ENCODE peak calls at places on chromosomes 11 and 22, in five cellular contexts. M is fibroblast of lung, C is PC-9, W is keratinocyte, Y is IMR-90. T is an unnamed sample.

GRCh38 chr11:66107600-66108151 is 37.6 kb downstream of the PACS1 start:
- DNase-seq in M (no peak), C (no peak), W (no peak), Y (no peak), T (no peak)

GRCh38 chr11:111001986-111002616 is 243.4 kb upstream of the POU2AF2 start:
- DNase-seq in M (peak), C (no peak), W (peak), Y (peak), T (peak)

GRCh38 chr11:63911876-63912275 is 5.1 kb downstream of the RCOR2 start:
- DNase-seq in M (no peak), C (no peak), W (no peak), Y (no peak), T (peak)

GRCh38 chr11:27201454-27202302 is 161.1 kb downstream of the BBOX1 start:
- DNase-seq in M (peak), C (peak), W (peak), Y (peak), T (no peak)

GRCh38 chr11:128205796-128206195 is 381.6 kb downstream of the ETS1 start:
- DNase-seq in M (no peak), C (no peak), W (peak), Y (no peak), T (no peak)

GRCh38 chr11:13289081-13289480 is 11.5 kb downstream of the BMAL1 start:
- DNase-seq in M (peak), C (no peak), W (no peak), Y (peak), T (peak)

GRCh38 chr11:5596611-5597201 is at the start of gene TRIM6:
- DNase-seq in M (peak), C (peak), W (no peak), Y (peak), T (peak)

GRCh38 chr11:128522063-128522942 is 65.1 kb downstream of the ETS1 start:
- DNase-seq in M (peak), C (peak), W (peak), Y (peak), T (peak)

GRCh38 chr11:96341237-96342130 is 1.5 kb downstream of the MAML2 start:
- DNase-seq in M (peak), C (peak), W (no peak), Y (peak), T (no peak)

GRCh38 chr11:1667906-1668305 is 29.1 kb upstream of the KRTAP5-6 start:
- DNase-seq in M (no peak), C (no peak), W (no peak), Y (no peak), T (peak)

GRCh38 chr11:76916712-76917111 is 56.0 kb downstream of the ACER3 start:
- DNase-seq in M (no peak), C (no peak), W (no peak), Y (no peak), T (no peak)

GRCh38 chr22:29625090-29625825 is 21.8 kb downstream of the NF2 start:
- DNase-seq in M (peak), C (peak), W (no peak), Y (peak), T (no peak)

GRCh38 chr11:130476922-130477491 is 28.6 kb downstream of the ADAMTS15 start:
- DNase-seq in M (no peak), C (no peak), W (no peak), Y (no peak), T (peak)

GRCh38 chr11:13777341-13777985 is 109.0 kb downstream of the FAR1 start:
- DNase-seq in M (no peak), C (no peak), W (no peak), Y (no peak), T (peak)

GRCh38 chr22:44623771-44624510 is 78.1 kb upstream of the PRR5 start:
- DNase-seq in M (peak), C (no peak), W (no peak), Y (peak), T (peak)

GRCh38 chr22:42188808-42189447 is 58.3 kb upstream of the CYP2D6 start:
- DNase-seq in M (no peak), C (peak), W (peak), Y (peak), T (no peak)

GRCh38 chr11:12677131-12677530 is 2.9 kb downstream of the TEAD1 start:
- DNase-seq in M (peak), C (no peak), W (no peak), Y (no peak), T (peak)

GRCh38 chr11:102267602-102268001 is 49.7 kb upstream of the BIRC3 start:
- DNase-seq in M (peak), C (peak), W (no peak), Y (peak), T (peak)

GRCh38 chr11:38751421-38751820 is 2153.4 kb upstream of the RAG2 start:
- DNase-seq in M (no peak), C (no peak), W (no peak), Y (no peak), T (no peak)

GRCh38 chr11:132895340-132895739 is 637.0 kb downstream of the OPCML start:
- DNase-seq in M (peak), C (no peak), W (no peak), Y (peak), T (peak)

GRCh38 chr11:9277176-9277575 is 12.0 kb upstream of the DENND5A start:
- DNase-seq in M (no peak), C (no peak), W (no peak), Y (no peak), T (no peak)

GRCh38 chr11:17642980-17643379 is 76.4 kb upstream of the MYOD1 start:
- DNase-seq in M (no peak), C (no peak), W (no peak), Y (no peak), T (no peak)

GRCh38 chr11:65165847-65166317 is 4.2 kb upstream of the SPDYC start:
- DNase-seq in M (no peak), C (no peak), W (no peak), Y (no peak), T (peak)

GRCh38 chr22:25622011-25622410 is 57.5 kb downstream of the GRK3 start:
- DNase-seq in M (peak), C (no peak), W (no peak), Y (peak), T (no peak)

GRCh38 chr11:11787305-11788066 is 54.3 kb upstream of the USP47 start:
- DNase-seq in M (peak), C (peak), W (no peak), Y (peak), T (peak)

GRCh38 chr11:91397134-91397468 is 827.5 kb upstream of the FAT3 start:
- DNase-seq in M (no peak), C (no peak), W (no peak), Y (no peak), T (no peak)

GRCh38 chr11:68324241-68324640 is 11.8 kb downstream of the LRP5 start:
- DNase-seq in M (no peak), C (no peak), W (no peak), Y (no peak), T (peak)

GRCh38 chr22:38871360-38872171 is 450 bp downstream of the CBX6 start:
- DNase-seq in M (no peak), C (no peak), W (no peak), Y (no peak), T (peak)

GRCh38 chr11:47987781-47988180 is 7.4 kb downstream of the PTPRJ start:
- DNase-seq in M (no peak), C (no peak), W (no peak), Y (no peak), T (peak)

GRCh38 chr11:83521647-83522596 is 235.8 kb upstream of the CCDC90B start:
- DNase-seq in M (peak), C (peak), W (no peak), Y (peak), T (peak)

GRCh38 chr22:20494978-20495860 is at the start of gene KLHL22:
- DNase-seq in M (peak), C (no peak), W (no peak), Y (peak), T (peak)

GRCh38 chr11:32960553-32961164 is 55.0 kb upstream of the DEPDC7 start:
- DNase-seq in M (peak), C (peak), W (peak), Y (peak), T (no peak)

GRCh38 chr11:66221726-66222236 is 46.7 kb upstream of the RAB1B start:
- DNase-seq in M (no peak), C (no peak), W (no peak), Y (peak), T (no peak)

GRCh38 chr11:59069082-59069481 is 17.0 kb upstream of the GLYATL1B start:
- DNase-seq in M (no peak), C (no peak), W (no peak), Y (peak), T (peak)

GRCh38 chr11:30653606-30654005 is 67.5 kb upstream of the MPPED2 start:
- DNase-seq in M (peak), C (no peak), W (no peak), Y (no peak), T (no peak)

GRCh38 chr11:11313426-11313825 is 39.6 kb downstream of the CSNK2A3 start:
- DNase-seq in M (peak), C (no peak), W (peak), Y (peak), T (no peak)

GRCh38 chr11:125942276-125942611 is 3.6 kb upstream of the VSIG10L2 start:
- DNase-seq in M (no peak), C (no peak), W (no peak), Y (no peak), T (no peak)
- TF ChIP-seq CTCF in M (no peak), C (peak), W (no peak), Y (no peak), T (no peak)

GRCh38 chr11:36167073-36167472 is 122.2 kb downstream of the COMMD9 start:
- DNase-seq in M (no peak), C (no peak), W (no peak), Y (no peak), T (no peak)

GRCh38 chr11:36162909-36163434 is 126.3 kb downstream of the COMMD9 start:
- DNase-seq in M (no peak), C (no peak), W (no peak), Y (no peak), T (no peak)

GRCh38 chr11:36164522-36165250 is 124.5 kb downstream of the COMMD9 start:
- DNase-seq in M (peak), C (no peak), W (no peak), Y (peak), T (no peak)

GRCh38 chr11:36167729-36168128 is 121.5 kb downstream of the COMMD9 start:
- DNase-seq in M (no peak), C (no peak), W (no peak), Y (no peak), T (no peak)

GRCh38 chr11:36165638-36166389 is 123.4 kb downstream of the COMMD9 start:
- DNase-seq in M (peak), C (no peak), W (no peak), Y (peak), T (no peak)
- H3K4me2 ChIP-seq in M (no peak), C (no peak), W (no peak), Y (no peak), T (no peak)

GRCh38 chr22:45735273-45735672 is 63.6 kb downstream of the ATXN10 start:
- DNase-seq in M (no peak), C (no peak), W (no peak), Y (no peak), T (no peak)
- H3K27ac ChIP-seq in M (no peak), C (no peak), W (no peak), Y (no peak), T (no peak)

DNA sequence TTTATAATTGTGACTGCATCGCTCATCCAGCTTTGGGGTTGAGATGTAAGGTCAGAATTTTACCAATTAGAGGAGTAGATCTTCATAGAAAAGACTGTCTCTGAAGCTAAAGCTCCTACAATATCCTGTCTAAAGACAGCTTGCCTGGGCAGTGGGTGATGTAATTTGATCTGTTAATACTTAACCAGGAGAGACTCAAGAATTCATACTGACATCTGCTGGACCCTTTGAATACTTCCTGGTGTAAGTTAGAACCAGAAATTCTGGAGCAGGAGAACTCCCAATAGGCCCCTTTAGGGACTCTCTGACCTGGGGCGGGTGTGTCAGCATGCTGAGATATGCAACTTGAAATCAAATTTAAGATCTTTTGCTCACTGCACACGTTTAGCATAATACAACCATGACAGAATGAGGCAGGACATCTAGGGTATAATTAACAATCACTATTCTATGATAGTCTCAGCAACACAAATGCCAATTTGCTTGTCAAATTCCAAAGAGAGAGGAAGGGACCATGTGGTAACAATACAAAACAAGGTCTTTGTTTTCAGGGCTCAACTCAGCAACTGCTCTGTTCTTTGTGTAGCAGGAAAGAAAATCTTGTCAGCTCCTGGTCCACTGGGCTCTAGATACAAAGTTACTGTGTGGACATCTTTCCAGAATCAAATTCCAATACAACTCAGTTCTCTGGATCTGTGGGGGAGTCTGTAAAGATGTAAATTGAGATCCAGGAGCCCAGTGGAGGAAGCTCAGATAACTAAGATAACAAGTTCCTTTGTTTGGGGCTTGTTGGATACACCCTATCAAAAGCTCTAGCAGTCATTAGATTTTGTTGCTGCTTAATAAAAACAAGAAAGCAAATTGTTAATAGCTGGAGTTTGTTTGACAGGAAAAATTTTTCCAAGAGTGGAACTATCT is 144.0 kb downstream of the INSC start:
- DNase-seq in M (peak), C (peak), W (no peak), Y (peak), T (peak)
- TF ChIP-seq CTCF in M (peak), C (peak), W (peak), Y (peak), T (peak)

DNA sequence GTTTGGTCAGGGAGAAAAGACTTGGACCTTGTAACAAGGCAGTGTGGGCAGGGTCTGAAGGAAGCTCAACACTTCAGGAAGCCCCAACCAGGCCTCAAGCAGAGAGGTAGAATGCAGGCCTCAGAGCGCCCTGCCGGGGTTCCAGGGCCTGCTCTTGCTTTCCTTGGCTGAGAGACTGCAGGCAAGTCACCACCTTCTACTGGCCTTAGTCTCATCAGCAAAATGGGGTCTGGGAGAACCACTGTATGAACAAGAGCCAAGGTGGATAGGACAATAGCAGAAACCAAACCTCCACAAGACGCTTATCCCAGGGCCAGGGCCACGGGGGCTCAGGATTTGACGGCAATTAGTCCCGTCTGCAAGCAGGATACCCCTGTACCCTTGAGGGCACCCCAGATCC is 4.8 kb downstream of the ARAP1 start:
- DNase-seq in M (no peak), C (no peak), W (no peak), Y (no peak), T (peak)
- H3K4me2 ChIP-seq in M (no peak), C (no peak), W (no peak), Y (no peak), T (no peak)

DNA sequence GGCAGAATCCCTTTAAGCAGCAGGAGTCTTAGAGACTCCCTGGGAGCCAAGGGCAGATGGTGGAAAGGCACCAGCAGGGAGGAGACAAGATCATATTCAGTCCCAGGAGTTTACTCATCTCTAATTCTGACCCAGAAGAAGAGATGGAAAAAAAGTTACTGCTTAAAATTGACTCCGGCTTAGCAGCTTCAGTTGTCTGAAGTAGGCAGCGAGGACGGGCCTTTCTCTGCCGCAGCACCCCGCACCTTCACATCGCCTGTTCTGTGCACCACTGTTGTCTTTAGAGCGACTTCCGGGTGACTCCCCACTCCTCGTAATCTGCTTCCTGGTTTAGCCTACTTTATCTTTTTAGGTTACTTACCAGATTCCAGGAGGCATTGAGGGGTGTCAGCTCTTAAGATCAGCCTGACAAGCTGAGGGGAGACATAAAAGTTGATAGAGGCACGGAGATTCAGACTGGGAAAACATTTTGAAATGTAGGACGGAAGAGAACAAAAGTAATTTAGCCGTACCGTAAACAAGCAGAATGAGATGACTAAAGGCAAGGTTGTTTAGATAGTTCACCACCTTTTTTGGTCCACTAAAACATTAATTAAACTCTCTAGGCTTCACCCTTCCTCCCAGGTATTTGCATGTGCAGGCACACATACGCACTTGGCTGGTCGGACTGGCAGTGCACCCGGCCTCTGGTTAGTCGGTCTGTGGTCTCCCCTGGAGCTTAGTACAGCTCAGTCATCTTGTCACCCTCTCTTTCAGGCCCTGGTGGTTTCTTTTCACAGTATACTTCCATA is 74.3 kb downstream of the CECR2 start:
- DNase-seq in M (no peak), C (no peak), W (no peak), Y (no peak), T (no peak)
- H3K27ac ChIP-seq in M (no peak), C (no peak), W (no peak), Y (no peak), T (no peak)

GRCh38 chr11:45655347-45655756 is 10.1 kb downstream of the CHST1 start:
- DNase-seq in M (peak), C (no peak), W (peak), Y (peak), T (peak)
- TF ChIP-seq CTCF in M (peak), C (peak), W (peak), Y (peak), T (peak)

GRCh38 chr11:7969756-7970646 is 4.8 kb upstream of the NLRP10 start:
- DNase-seq in M (no peak), C (no peak), W (no peak), Y (no peak), T (no peak)
- H3K4me2 ChIP-seq in M (no peak), C (no peak), W (no peak), Y (no peak), T (no peak)

DNA sequence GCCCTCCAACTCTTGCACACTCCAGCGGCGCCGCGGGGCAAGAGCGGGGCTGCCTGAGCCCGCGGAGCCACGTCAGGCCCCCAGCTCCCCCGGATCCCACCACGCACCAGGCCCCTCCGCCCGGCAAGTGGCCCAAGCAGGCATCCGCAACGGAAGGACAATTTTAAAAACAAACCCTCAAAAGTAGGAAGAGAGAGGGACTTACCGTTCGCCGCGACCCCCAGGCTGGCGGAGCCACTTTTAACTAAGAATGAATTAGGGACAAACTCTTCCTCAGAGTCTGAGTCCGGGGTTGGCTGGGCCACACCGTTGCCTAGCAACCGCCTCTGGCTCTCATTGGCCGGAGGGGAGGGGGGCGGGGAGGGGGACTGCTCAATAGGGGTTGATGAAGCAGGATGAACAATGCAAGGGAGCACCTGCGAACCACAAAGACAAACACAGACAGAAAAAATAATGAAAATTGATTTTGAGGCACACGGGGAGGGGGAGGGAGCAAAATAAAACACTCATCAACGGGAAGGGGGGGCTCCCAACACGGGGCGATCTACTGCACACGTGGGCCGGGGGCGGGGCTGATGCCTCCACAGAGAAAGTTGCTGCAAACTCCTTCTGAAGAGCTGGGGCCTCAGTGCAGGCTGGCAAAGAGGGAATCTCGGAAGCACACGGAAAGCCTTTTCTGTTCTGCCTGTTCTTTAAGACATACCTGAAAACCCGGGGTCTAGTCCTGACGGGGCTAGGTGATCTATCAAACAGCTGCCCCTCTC is 387.5 kb upstream of the NARS2 start:
- DNase-seq in M (peak), C (no peak), W (no peak), Y (peak), T (no peak)
- H3K27ac ChIP-seq in M (no peak), C (no peak), W (no peak), Y (no peak), T (no peak)